ENCODE peak calls at places on chromosomes 16 and 17, in seven cellular contexts. One of them, this sample, is unnamed.
A peak's percentile ranks its signal among the peaks of the same experiment; 100 is the strongest.

GRCh38 chr17:77959926-77960521 is 1.5 kb downstream of the TNRC6C start:
- DNase-seq in upper lobe of right lung: no peak
- DNase-seq in non-pigmented ciliary epithelial cell: no peak
- DNase-seq in left cardiac atrium: no peak
- DNase-seq in NCI-H1048: no peak
- DNase-seq in frontal cortex: no peak
- DNase-seq in fibroblast of villous mesenchyme: peak; percentile 12
- DNase-seq in this sample: no peak

GRCh38 chr16:29810699-29811169 is 1.3 kb upstream of the PRRT2 start:
- DNase-seq in non-pigmented ciliary epithelial cell: no peak
- DNase-seq in frontal cortex: peak; percentile 22
- DNase-seq in left cardiac atrium: no peak
- DNase-seq in upper lobe of right lung: no peak
- DNase-seq in fibroblast of villous mesenchyme: no peak
- DNase-seq in NCI-H1048: no peak
- DNase-seq in this sample: no peak

GRCh38 chr16:20175358-20175757 is 101.7 kb upstream of the GPR139 start:
- DNase-seq in upper lobe of right lung: no peak
- DNase-seq in NCI-H1048: no peak
- DNase-seq in frontal cortex: no peak
- DNase-seq in fibroblast of villous mesenchyme: no peak
- DNase-seq in left cardiac atrium: no peak
- DNase-seq in non-pigmented ciliary epithelial cell: no peak
- DNase-seq in this sample: no peak

GRCh38 chr17:2794116-2794803 is 2.0 kb upstream of the RAP1GAP2 start:
- DNase-seq in upper lobe of right lung: no peak
- DNase-seq in fibroblast of villous mesenchyme: no peak
- DNase-seq in non-pigmented ciliary epithelial cell: no peak
- DNase-seq in NCI-H1048: no peak
- DNase-seq in frontal cortex: no peak
- DNase-seq in left cardiac atrium: no peak
- DNase-seq in this sample: no peak

GRCh38 chr16:5595849-5596248 is 498.3 kb upstream of the EEF2KMT start:
- DNase-seq in non-pigmented ciliary epithelial cell: no peak
- DNase-seq in left cardiac atrium: no peak
- DNase-seq in NCI-H1048: no peak
- DNase-seq in fibroblast of villous mesenchyme: no peak
- DNase-seq in upper lobe of right lung: no peak
- DNase-seq in frontal cortex: no peak
- DNase-seq in this sample: no peak

GRCh38 chr16:564690-565419 is 1.9 kb upstream of the NHLRC4 start:
- DNase-seq in left cardiac atrium: no peak
- DNase-seq in frontal cortex: no peak
- DNase-seq in non-pigmented ciliary epithelial cell: no peak
- DNase-seq in fibroblast of villous mesenchyme: no peak
- DNase-seq in NCI-H1048: no peak
- DNase-seq in upper lobe of right lung: no peak
- DNase-seq in this sample: no peak

GRCh38 chr17:76017481-76018339 is 9.4 kb downstream of the EVPL start:
- DNase-seq in upper lobe of right lung: no peak
- DNase-seq in frontal cortex: no peak
- DNase-seq in NCI-H1048: no peak
- DNase-seq in left cardiac atrium: no peak
- DNase-seq in fibroblast of villous mesenchyme: no peak
- DNase-seq in non-pigmented ciliary epithelial cell: no peak
- DNase-seq in this sample: no peak

GRCh38 chr17:15780188-15780587 is 48.1 kb downstream of the TBC1D26 start:
- DNase-seq in upper lobe of right lung: no peak
- DNase-seq in fibroblast of villous mesenchyme: no peak
- DNase-seq in non-pigmented ciliary epithelial cell: no peak
- DNase-seq in frontal cortex: no peak
- DNase-seq in NCI-H1048: no peak
- DNase-seq in left cardiac atrium: no peak
- DNase-seq in this sample: no peak

This sample was measured in SK-MEL-5.